ENCODE peak calls at places on chromosomes 6 and 20, in four cellular contexts. G is WERI-Rb-1, M is ovary, N is AG04450. J is an unnamed sample.

GRCh38 chr6:34866509-34866908 is 21.3 kb downstream of the TAF11 start:
- DNase-seq in G (no peak), M (no peak), N (no peak), J (no peak)

GRCh38 chr6:46271728-46272127 is 100.9 kb upstream of the ENPP5 start:
- DNase-seq in G (no peak), M (no peak), N (no peak), J (no peak)

GRCh38 chr6:122268394-122268793 is 131.1 kb upstream of the HSF2 start:
- DNase-seq in G (no peak), M (no peak), N (no peak), J (no peak)

GRCh38 chr6:153032255-153032882 is 29.9 kb upstream of the MTRF1L start:
- DNase-seq in G (no peak), M (no peak), N (peak; percentile 34), J (no peak)

GRCh38 chr20:35302421-35303335 is 10.5 kb upstream of the FAM83C start:
- DNase-seq in G (no peak), M (no peak), N (no peak), J (no peak)

GRCh38 chr6:1136415-1136774 is 175.5 kb upstream of the FOXQ1 start:
- DNase-seq in G (peak; percentile 81), M (no peak), N (peak; percentile 36), J (no peak)

GRCh38 chr6:28566527-28567252 is 41.0 kb downstream of the GPX5 start:
- DNase-seq in G (no peak), M (no peak), N (no peak), J (no peak)

GRCh38 chr20:20085812-20086211 is 33.5 kb downstream of the CFAP61 start:
- DNase-seq in G (no peak), M (no peak), N (no peak), J (peak; percentile 47)

GRCh38 chr20:11045412-11046175 is 371.8 kb upstream of the JAG1 start:
- DNase-seq in G (no peak), M (no peak), N (no peak), J (no peak)

GRCh38 chr6:9933674-9934073 is 481.2 kb downstream of the TFAP2A start:
- DNase-seq in G (no peak), M (no peak), N (no peak), J (no peak)

GRCh38 chr6:2979819-2980464 is 8.6 kb upstream of the SERPINB6 start:
- DNase-seq in G (no peak), M (no peak), N (no peak), J (no peak)

GRCh38 chr20:56160956-56161355 is 87.6 kb upstream of the MC3R start:
- DNase-seq in G (no peak), M (no peak), N (no peak), J (no peak)

GRCh38 chr6:29828471-29828797 is 809 bp downstream of the HLA-G start:
- DNase-seq in G (no peak), M (no peak), N (no peak), J (no peak)

GRCh38 chr6:54291738-54292137 is 16.5 kb upstream of the TINAG start:
- DNase-seq in G (no peak), M (no peak), N (no peak), J (no peak)

GRCh38 chr6:25366785-25367657 is 87.8 kb downstream of the CARMIL1 start:
- DNase-seq in G (no peak), M (no peak), N (no peak), J (no peak)

GRCh38 chr6:136087986-136088385 is 162.1 kb downstream of the MTFR2 start:
- DNase-seq in G (no peak), M (no peak), N (no peak), J (no peak)

GRCh38 chr6:101396552-101397173 is 3.2 kb downstream of the GRIK2 start:
- DNase-seq in G (no peak), M (peak; percentile 39), N (no peak), J (no peak)

GRCh38 chr6:54282186-54282585 is 26.1 kb upstream of the TINAG start:
- DNase-seq in G (no peak), M (no peak), N (peak; percentile 50), J (no peak)

GRCh38 chr6:21299216-21299615 is 294.3 kb upstream of the SOX4 start:
- DNase-seq in G (no peak), M (no peak), N (no peak), J (no peak)

GRCh38 chr20:32564921-32565734 is 20.0 kb downstream of the NOL4L start:
- DNase-seq in G (no peak), M (no peak), N (no peak), J (peak; percentile 78)

GRCh38 chr6:38035478-38035877 is 216.0 kb downstream of the ZFAND3 start:
- DNase-seq in G (no peak), M (no peak), N (no peak), J (no peak)

GRCh38 chr6:13463327-13463717 is 24.1 kb downstream of the GFOD1 start:
- DNase-seq in G (no peak), M (no peak), N (no peak), J (no peak)

GRCh38 chr6:150673720-150674361 is 74.2 kb downstream of the PLEKHG1 start:
- DNase-seq in G (no peak), M (no peak), N (no peak), J (no peak)

GRCh38 chr6:150668882-150669476 is 69.3 kb downstream of the PLEKHG1 start:
- DNase-seq in G (no peak), M (no peak), N (no peak), J (no peak)

GRCh38 chr6:150667977-150668716 is 68.5 kb downstream of the PLEKHG1 start:
- DNase-seq in G (no peak), M (peak; percentile 93), N (peak; percentile 2), J (peak; percentile 96)

GRCh38 chr6:150672792-150673191 is 73.1 kb downstream of the PLEKHG1 start:
- DNase-seq in G (no peak), M (no peak), N (no peak), J (no peak)

GRCh38 chr6:150670311-150670710 is 70.6 kb downstream of the PLEKHG1 start:
- DNase-seq in G (no peak), M (no peak), N (no peak), J (no peak)
- TF ChIP-seq CTCF in G (no peak), M (no peak), N (no peak), J (no peak)

DNA sequence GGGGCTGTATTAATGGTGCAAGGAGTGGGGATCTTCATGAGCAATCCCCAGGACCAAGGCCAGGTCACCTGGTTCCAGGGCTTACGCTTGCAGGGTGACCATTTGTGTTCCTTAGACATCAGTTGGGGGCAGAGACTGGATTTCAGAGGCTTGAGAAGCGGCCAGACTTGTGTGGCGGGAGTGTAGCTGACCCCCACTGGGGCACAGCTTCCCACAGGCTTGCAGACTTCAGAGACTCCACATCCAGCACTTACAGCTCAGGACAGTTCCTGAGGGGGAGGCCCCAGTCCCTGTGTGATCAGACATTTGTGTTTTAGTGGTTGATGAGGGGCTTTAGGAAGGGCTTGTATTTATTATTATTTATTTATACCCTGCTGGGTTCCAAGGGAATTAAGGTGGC is 15.3 kb downstream of the TJAP1 start:
- DNase-seq in G (no peak), M (no peak), N (no peak), J (no peak)
- H3K4me3 ChIP-seq in G (no peak overlapping the region), M (no peak overlapping the region), N (peak overlapping the region; percentile 25), J (no peak overlapping the region)

DNA sequence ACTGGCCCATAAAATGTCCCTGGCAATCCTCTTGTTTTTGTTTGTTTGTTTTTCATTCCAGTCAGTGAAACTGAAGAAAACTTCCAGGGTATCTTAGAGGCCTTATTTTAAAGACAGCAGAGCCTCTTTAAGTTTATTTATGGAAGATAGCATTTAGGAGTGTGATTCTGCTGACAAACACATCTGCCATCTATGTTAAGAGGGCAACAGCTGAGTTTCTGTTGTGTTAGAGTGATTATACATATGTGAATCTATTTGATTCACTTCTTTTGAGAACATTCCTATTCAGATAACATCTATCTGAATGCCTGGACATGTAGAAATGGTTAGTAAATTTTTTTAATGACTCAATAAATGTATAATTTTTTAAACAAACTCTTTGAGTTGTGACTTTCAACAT is 812.5 kb downstream of the TENT5A start:
- DNase-seq in G (no peak), M (no peak), N (no peak), J (no peak)
- H3K9me3 ChIP-seq in G (no peaks in the 10 kb centered on the region), M (no peaks in the 10 kb centered on the region), N (peaks cover 6% of the 10 kb centered on the region), J (peaks cover 8% of the 10 kb centered on the region)

GRCh38 chr6:89281779-89282246 is 33.3 kb downstream of the GABRR2 start:
- DNase-seq in G (peak; percentile 78), M (no peak), N (no peak), J (no peak)
- TF ChIP-seq CTCF in G (peak; percentile 92), M (no peak), N (peak; percentile 51), J (no peak)

GRCh38 chr6:4880373-4880762 is 104.2 kb downstream of the CDYL start:
- DNase-seq in G (no peak), M (no peak), N (no peak), J (no peak)
- H3K4me3 ChIP-seq in G (no peak overlapping the region), M (no peak overlapping the region), N (no peak overlapping the region), J (no peak overlapping the region)

GRCh38 chr20:31260326-31260932 is 3.0 kb downstream of the DEFB115 start:
- DNase-seq in G (peak; percentile 17), M (no peak), N (no peak), J (no peak)
- H3K9me3 ChIP-seq in G (no peaks in the 10 kb centered on the region), M (no peaks in the 10 kb centered on the region), N (peaks cover 17% of the 10 kb centered on the region), J (no peaks in the 10 kb centered on the region)

J was measured in tibial artery.